ENCODE peak calls at places on chromosomes 4 and X, in ten cellular contexts. One of them, this sample, is unnamed.

GRCh38 chr4:175657571-175657970 is 154.5 kb downstream of the GPM6A start:
- DNase-seq in IMR-90: no peak
- DNase-seq in GM10248: no peak
- DNase-seq in ovary: no peak
- DNase-seq in PC-3: peak
- DNase-seq in choroid plexus epithelial cell: no peak
- DNase-seq in spleen: no peak
- DNase-seq in cardiac fibroblast: no peak
- DNase-seq in endothelial cell: no peak
- DNase-seq in neural crest cell: no peak
- DNase-seq in this sample: no peak

GRCh38 chr4:153176938-153177337 is 27.3 kb upstream of the TRIM2 start:
- DNase-seq in IMR-90: no peak
- DNase-seq in GM10248: no peak
- DNase-seq in ovary: no peak
- DNase-seq in PC-3: no peak
- DNase-seq in choroid plexus epithelial cell: no peak
- DNase-seq in spleen: no peak
- DNase-seq in cardiac fibroblast: no peak
- DNase-seq in endothelial cell: peak
- DNase-seq in neural crest cell: no peak
- DNase-seq in this sample: no peak

GRCh38 chr4:172142331-172142738 is 329.1 kb downstream of the GALNTL6 start:
- DNase-seq in IMR-90: peak
- DNase-seq in GM10248: no peak
- DNase-seq in ovary: no peak
- DNase-seq in PC-3: peak
- DNase-seq in choroid plexus epithelial cell: peak
- DNase-seq in spleen: no peak
- DNase-seq in cardiac fibroblast: no peak
- DNase-seq in endothelial cell: no peak
- DNase-seq in neural crest cell: no peak
- DNase-seq in this sample: no peak

GRCh38 chrX:9189286-9189685 is 155.4 kb upstream of the FAM9B start:
- DNase-seq in IMR-90: no peak
- DNase-seq in GM10248: no peak
- DNase-seq in ovary: no peak
- DNase-seq in PC-3: no peak
- DNase-seq in choroid plexus epithelial cell: no peak
- DNase-seq in spleen: no peak
- DNase-seq in cardiac fibroblast: no peak
- DNase-seq in endothelial cell: no peak
- DNase-seq in neural crest cell: no peak
- DNase-seq in this sample: no peak

GRCh38 chrX:40061871-40062524 is 35.8 kb downstream of the BCOR start:
- DNase-seq in IMR-90: no peak
- DNase-seq in GM10248: no peak
- DNase-seq in ovary: no peak
- DNase-seq in PC-3: no peak
- DNase-seq in choroid plexus epithelial cell: no peak
- DNase-seq in spleen: no peak
- DNase-seq in cardiac fibroblast: no peak
- DNase-seq in endothelial cell: no peak
- DNase-seq in neural crest cell: no peak
- DNase-seq in this sample: no peak

GRCh38 chrX:119880552-119881437 is 9.2 kb downstream of the NDUFA1 start:
- DNase-seq in IMR-90: peak
- DNase-seq in GM10248: peak
- DNase-seq in ovary: no peak
- DNase-seq in PC-3: peak
- DNase-seq in choroid plexus epithelial cell: peak
- DNase-seq in spleen: no peak
- DNase-seq in cardiac fibroblast: peak
- DNase-seq in endothelial cell: peak
- DNase-seq in neural crest cell: peak
- DNase-seq in this sample: no peak

GRCh38 chr4:18536420-18536819 is 514.9 kb upstream of the LCORL start:
- DNase-seq in IMR-90: no peak
- DNase-seq in GM10248: no peak
- DNase-seq in ovary: no peak
- DNase-seq in PC-3: no peak
- DNase-seq in choroid plexus epithelial cell: no peak
- DNase-seq in spleen: no peak
- DNase-seq in cardiac fibroblast: no peak
- DNase-seq in endothelial cell: no peak
- DNase-seq in neural crest cell: no peak
- DNase-seq in this sample: no peak

GRCh38 chr4:84855774-84856173 is 110.7 kb downstream of the WDFY3 start:
- DNase-seq in IMR-90: no peak
- DNase-seq in GM10248: no peak
- DNase-seq in ovary: no peak
- DNase-seq in PC-3: no peak
- DNase-seq in choroid plexus epithelial cell: no peak
- DNase-seq in spleen: no peak
- DNase-seq in cardiac fibroblast: no peak
- DNase-seq in endothelial cell: no peak
- DNase-seq in neural crest cell: no peak
- DNase-seq in this sample: no peak

GRCh38 chrX:148051973-148052372 is 70.8 kb downstream of the FMR1NB start:
- DNase-seq in IMR-90: no peak
- DNase-seq in GM10248: no peak
- DNase-seq in ovary: no peak
- DNase-seq in PC-3: no peak
- DNase-seq in choroid plexus epithelial cell: no peak
- DNase-seq in spleen: no peak
- DNase-seq in cardiac fibroblast: no peak
- DNase-seq in endothelial cell: no peak
- DNase-seq in neural crest cell: no peak
- DNase-seq in this sample: no peak

GRCh38 chrX:148043456-148043855 is 62.3 kb downstream of the FMR1NB start:
- DNase-seq in IMR-90: peak
- DNase-seq in GM10248: no peak
- DNase-seq in ovary: no peak
- DNase-seq in PC-3: peak
- DNase-seq in choroid plexus epithelial cell: no peak
- DNase-seq in spleen: no peak
- DNase-seq in cardiac fibroblast: peak
- DNase-seq in endothelial cell: no peak
- DNase-seq in neural crest cell: no peak
- DNase-seq in this sample: no peak

GRCh38 chrX:148047216-148047615 is 66.1 kb downstream of the FMR1NB start:
- DNase-seq in IMR-90: no peak
- DNase-seq in GM10248: no peak
- DNase-seq in ovary: no peak
- DNase-seq in PC-3: no peak
- DNase-seq in choroid plexus epithelial cell: no peak
- DNase-seq in spleen: no peak
- DNase-seq in cardiac fibroblast: no peak
- DNase-seq in endothelial cell: no peak
- DNase-seq in neural crest cell: no peak
- DNase-seq in this sample: no peak

DNA sequence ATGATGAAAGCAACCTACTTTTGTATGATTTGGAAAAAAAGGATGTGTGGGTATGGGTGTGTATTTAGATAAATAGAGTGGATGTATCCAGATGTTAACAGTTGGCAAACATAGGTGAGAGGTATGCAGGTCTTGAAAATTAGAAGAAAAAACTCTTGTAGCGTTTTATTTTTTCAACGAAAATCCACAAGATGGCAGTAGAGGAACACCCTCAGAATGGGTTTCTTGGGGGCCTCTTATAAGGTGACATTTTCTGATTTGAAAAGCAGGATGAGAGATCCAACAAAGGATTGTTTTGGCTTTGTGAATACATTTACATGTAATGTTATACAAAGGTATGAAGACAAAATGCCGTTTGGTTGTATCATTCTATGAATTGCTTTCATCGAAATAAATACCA is 68.3 kb downstream of the FMR1NB start:
- DNase-seq in IMR-90: peak
- DNase-seq in GM10248: peak
- DNase-seq in ovary: no peak
- DNase-seq in PC-3: peak
- DNase-seq in choroid plexus epithelial cell: peak
- DNase-seq in spleen: no peak
- DNase-seq in cardiac fibroblast: peak
- DNase-seq in endothelial cell: peak
- DNase-seq in neural crest cell: no peak
- DNase-seq in this sample: no peak
- TF ChIP-seq CTCF in IMR-90: peak
- TF ChIP-seq CTCF in GM10248: peak
- TF ChIP-seq CTCF in ovary: no peak
- TF ChIP-seq CTCF in PC-3: peak
- TF ChIP-seq CTCF in choroid plexus epithelial cell: peak
- TF ChIP-seq CTCF in spleen: peak
- TF ChIP-seq CTCF in cardiac fibroblast: peak
- TF ChIP-seq CTCF in endothelial cell: peak
- TF ChIP-seq CTCF in neural crest cell: peak
- TF ChIP-seq CTCF in this sample: peak

GRCh38 chr4:86788826-86789225 is 60.4 kb downstream of the SLC10A6 start:
- DNase-seq in IMR-90: no peak
- DNase-seq in GM10248: no peak
- DNase-seq in ovary: no peak
- DNase-seq in PC-3: no peak
- DNase-seq in choroid plexus epithelial cell: peak
- DNase-seq in spleen: no peak
- DNase-seq in cardiac fibroblast: no peak
- DNase-seq in endothelial cell: no peak
- DNase-seq in neural crest cell: no peak
- DNase-seq in this sample: no peak

DNA sequence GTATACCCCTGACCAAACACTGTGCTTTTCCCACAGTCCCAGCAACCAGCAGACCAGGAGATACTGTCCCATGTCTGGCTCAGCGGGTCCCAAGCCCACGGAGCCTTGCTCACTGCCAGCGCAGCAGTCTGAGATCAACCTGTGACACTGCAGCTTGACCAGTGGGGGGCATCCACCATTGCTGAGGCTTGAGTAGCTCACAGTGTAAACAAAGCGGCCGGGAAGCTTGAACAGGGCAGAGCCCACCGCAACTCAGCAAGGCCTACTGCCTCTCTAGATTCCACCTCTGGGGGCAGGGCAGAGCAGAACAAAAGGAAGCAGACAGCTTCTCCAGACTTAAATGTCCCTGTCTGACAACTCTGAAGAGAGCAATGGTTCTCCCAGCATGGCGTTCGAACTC is 58.1 kb downstream of the SLC10A6 start:
- DNase-seq in IMR-90: no peak
- DNase-seq in GM10248: no peak
- DNase-seq in ovary: no peak
- DNase-seq in PC-3: no peak
- DNase-seq in choroid plexus epithelial cell: no peak
- DNase-seq in spleen: no peak
- DNase-seq in cardiac fibroblast: no peak
- DNase-seq in endothelial cell: peak
- DNase-seq in neural crest cell: no peak
- DNase-seq in this sample: no peak
- TF ChIP-seq CTCF in IMR-90: no peak
- TF ChIP-seq CTCF in GM10248: no peak
- TF ChIP-seq CTCF in ovary: no peak
- TF ChIP-seq CTCF in PC-3: no peak
- TF ChIP-seq CTCF in choroid plexus epithelial cell: peak
- TF ChIP-seq CTCF in spleen: no peak
- TF ChIP-seq CTCF in cardiac fibroblast: no peak
- TF ChIP-seq CTCF in endothelial cell: no peak
- TF ChIP-seq CTCF in neural crest cell: peak
- TF ChIP-seq CTCF in this sample: no peak

DNA sequence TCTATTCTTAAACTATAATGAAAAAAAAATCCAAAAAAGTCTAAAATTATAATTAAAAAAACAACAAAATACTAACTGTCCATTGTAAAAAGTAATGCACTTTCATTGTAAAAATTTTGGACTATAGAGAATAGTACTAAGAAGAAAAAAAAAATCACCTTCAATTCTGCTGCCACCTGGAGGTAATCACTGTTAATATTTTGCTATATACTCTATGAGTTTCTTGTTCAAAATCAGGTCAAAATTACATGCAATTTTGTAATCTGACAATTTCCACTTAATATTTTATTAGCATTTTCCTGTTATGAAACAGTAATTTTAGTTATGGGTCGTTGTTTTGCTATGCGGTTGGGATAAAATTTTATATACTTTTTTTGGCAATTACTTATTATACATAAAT is 62.0 kb downstream of the HTT start:
- DNase-seq in IMR-90: peak
- DNase-seq in GM10248: no peak
- DNase-seq in ovary: no peak
- DNase-seq in PC-3: peak
- DNase-seq in choroid plexus epithelial cell: peak
- DNase-seq in spleen: no peak
- DNase-seq in cardiac fibroblast: peak
- DNase-seq in endothelial cell: no peak
- DNase-seq in neural crest cell: no peak
- DNase-seq in this sample: no peak
- TF ChIP-seq CTCF in IMR-90: peak
- TF ChIP-seq CTCF in GM10248: no peak
- TF ChIP-seq CTCF in ovary: no peak
- TF ChIP-seq CTCF in PC-3: peak
- TF ChIP-seq CTCF in choroid plexus epithelial cell: peak
- TF ChIP-seq CTCF in spleen: peak
- TF ChIP-seq CTCF in cardiac fibroblast: peak
- TF ChIP-seq CTCF in endothelial cell: peak
- TF ChIP-seq CTCF in neural crest cell: no peak
- TF ChIP-seq CTCF in this sample: peak

GRCh38 chr4:144584428-144584827 is 61.5 kb upstream of the HHIP start:
- DNase-seq in IMR-90: no peak
- DNase-seq in GM10248: no peak
- DNase-seq in ovary: no peak
- DNase-seq in PC-3: no peak
- DNase-seq in choroid plexus epithelial cell: peak
- DNase-seq in spleen: no peak
- DNase-seq in cardiac fibroblast: no peak
- DNase-seq in endothelial cell: no peak
- DNase-seq in neural crest cell: no peak
- DNase-seq in this sample: no peak
- TF ChIP-seq CTCF in IMR-90: no peak
- TF ChIP-seq CTCF in GM10248: no peak
- TF ChIP-seq CTCF in ovary: no peak
- TF ChIP-seq CTCF in PC-3: no peak
- TF ChIP-seq CTCF in choroid plexus epithelial cell: peak
- TF ChIP-seq CTCF in spleen: no peak
- TF ChIP-seq CTCF in cardiac fibroblast: peak
- TF ChIP-seq CTCF in endothelial cell: no peak
- TF ChIP-seq CTCF in neural crest cell: no peak
- TF ChIP-seq CTCF in this sample: no peak